ENCODE peak calls at places on chromosomes 12 and 14, in four cellular contexts. T is H1, Y is GM12878, R is HepG2. V is an unnamed sample.

GRCh38 chr12:5317556-5317955 is 114.4 kb upstream of the NTF3 start:
- DNase-seq in T (no peak), Y (no peak), R (no peak), V (no peak)

GRCh38 chr12:122052285-122052684 is 26.3 kb upstream of the MLXIP start:
- DNase-seq in T (no peak), Y (no peak), R (no peak), V (no peak)

GRCh38 chr12:117012189-117012805 is 86.9 kb downstream of the TESC start:
- DNase-seq in T (no peak), Y (no peak), R (no peak), V (no peak)

GRCh38 chr12:88306471-88307069 is 164.5 kb downstream of the TMTC3 start:
- DNase-seq in T (no peak), Y (no peak), R (no peak), V (no peak)

GRCh38 chr14:67996235-67996634 is 176.7 kb downstream of the RAD51B start:
- DNase-seq in T (no peak), Y (no peak), R (no peak), V (no peak)

GRCh38 chr12:3252416-3252815 is 175.2 kb downstream of the TSPAN9 start:
- DNase-seq in T (no peak), Y (no peak), R (no peak), V (no peak)

GRCh38 chr12:48086327-48086726 is 19.6 kb downstream of the SENP1 start:
- DNase-seq in T (no peak), Y (no peak), R (no peak), V (no peak)

GRCh38 chr12:94326727-94327126 is 132.9 kb downstream of the CEP83 start:
- DNase-seq in T (no peak), Y (no peak), R (no peak), V (no peak)

GRCh38 chr12:130956009-130956408 is 2.3 kb downstream of the ADGRD1 start:
- DNase-seq in T (no peak), Y (no peak), R (no peak), V (no peak)

GRCh38 chr12:52925717-52926595 is 21.1 kb upstream of the KRT8 start:
- DNase-seq in T (no peak), Y (no peak), R (peak), V (no peak)

GRCh38 chr14:93941293-93941910 is 14.3 kb downstream of the FAM181A start:
- DNase-seq in T (no peak), Y (no peak), R (no peak), V (no peak)

GRCh38 chr12:112906712-112907414 is at the start of gene OAS1:
- DNase-seq in T (no peak), Y (peak), R (peak), V (peak)

GRCh38 chr14:103819503-103820307 is 27.7 kb downstream of the PPP1R13B start:
- DNase-seq in T (peak), Y (no peak), R (peak), V (peak)

GRCh38 chr14:99028521-99028920 is 243.5 kb downstream of the BCL11B start:
- DNase-seq in T (no peak), Y (no peak), R (no peak), V (no peak)

GRCh38 chr14:91227183-91227628 is 17.3 kb downstream of the GPR68 start:
- DNase-seq in T (no peak), Y (no peak), R (no peak), V (no peak)

GRCh38 chr14:102591372-102591943 is 991 bp upstream of the RCOR1 start:
- DNase-seq in T (peak), Y (no peak), R (no peak), V (peak)

GRCh38 chr12:81800298-81801148 is 41.4 kb upstream of the PPFIA2 start:
- DNase-seq in T (no peak), Y (no peak), R (no peak), V (no peak)

GRCh38 chr14:60090864-60091519 is 731 bp upstream of the PCNX4 start:
- DNase-seq in T (no peak), Y (no peak), R (no peak), V (peak)

GRCh38 chr12:76024102-76024781 is 7.3 kb downstream of the PHLDA1 start:
- DNase-seq in T (no peak), Y (no peak), R (no peak), V (no peak)

GRCh38 chr14:104580961-104581360 is 1.4 kb downstream of the C14orf180 start:
- DNase-seq in T (no peak), Y (no peak), R (no peak), V (peak)

GRCh38 chr14:105050551-105050897 is 14.7 kb downstream of the GPR132 start:
- DNase-seq in T (no peak), Y (no peak), R (peak), V (peak)

GRCh38 chr12:117968826-117969659 is at the start of gene KSR2:
- DNase-seq in T (peak), Y (no peak), R (peak), V (peak)

GRCh38 chr12:29239336-29239735 is 90.3 kb downstream of the FAR2 start:
- DNase-seq in T (no peak), Y (no peak), R (no peak), V (no peak)

GRCh38 chr12:93569656-93570551 is 2.6 kb upstream of the SOCS2 start:
- DNase-seq in T (peak), Y (no peak), R (peak), V (peak)

GRCh38 chr12:53493610-53494391 is 5.5 kb downstream of the MAP3K12 start:
- DNase-seq in T (no peak), Y (no peak), R (no peak), V (no peak)

GRCh38 chr12:128829870-128830504 is 6.2 kb upstream of the SLC15A4 start:
- DNase-seq in T (no peak), Y (peak), R (no peak), V (no peak)

GRCh38 chr12:129423041-129423580 is 480.7 kb downstream of the TMEM132D start:
- DNase-seq in T (no peak), Y (no peak), R (no peak), V (no peak)

GRCh38 chr12:3770891-3771290 is 18.0 kb upstream of the CRACR2A start:
- DNase-seq in T (no peak), Y (no peak), R (no peak), V (no peak)

GRCh38 chr14:52283099-52283498 is 15.6 kb downstream of the PTGDR start:
- DNase-seq in T (no peak), Y (no peak), R (no peak), V (no peak)

GRCh38 chr12:6154730-6155459 is 30.4 kb upstream of the VWF start:
- DNase-seq in T (no peak), Y (no peak), R (no peak), V (peak)

GRCh38 chr12:113658030-113658655 is 186.5 kb upstream of the LHX5 start:
- DNase-seq in T (no peak), Y (no peak), R (no peak), V (no peak)

GRCh38 chr12:76586764-76587395 is 27.3 kb upstream of the OSBPL8 start:
- DNase-seq in T (no peak), Y (no peak), R (peak), V (peak)

GRCh38 chr14:39097159-39097558 is 5.9 kb downstream of the SEC23A start:
- DNase-seq in T (no peak), Y (no peak), R (peak), V (no peak)

GRCh38 chr12:85394809-85395208 is 114.8 kb downstream of the ALX1 start:
- DNase-seq in T (no peak), Y (no peak), R (no peak), V (no peak)

GRCh38 chr12:128938886-128939285 is 85.6 kb downstream of the GLT1D1 start:
- DNase-seq in T (no peak), Y (no peak), R (peak), V (no peak)

DNA sequence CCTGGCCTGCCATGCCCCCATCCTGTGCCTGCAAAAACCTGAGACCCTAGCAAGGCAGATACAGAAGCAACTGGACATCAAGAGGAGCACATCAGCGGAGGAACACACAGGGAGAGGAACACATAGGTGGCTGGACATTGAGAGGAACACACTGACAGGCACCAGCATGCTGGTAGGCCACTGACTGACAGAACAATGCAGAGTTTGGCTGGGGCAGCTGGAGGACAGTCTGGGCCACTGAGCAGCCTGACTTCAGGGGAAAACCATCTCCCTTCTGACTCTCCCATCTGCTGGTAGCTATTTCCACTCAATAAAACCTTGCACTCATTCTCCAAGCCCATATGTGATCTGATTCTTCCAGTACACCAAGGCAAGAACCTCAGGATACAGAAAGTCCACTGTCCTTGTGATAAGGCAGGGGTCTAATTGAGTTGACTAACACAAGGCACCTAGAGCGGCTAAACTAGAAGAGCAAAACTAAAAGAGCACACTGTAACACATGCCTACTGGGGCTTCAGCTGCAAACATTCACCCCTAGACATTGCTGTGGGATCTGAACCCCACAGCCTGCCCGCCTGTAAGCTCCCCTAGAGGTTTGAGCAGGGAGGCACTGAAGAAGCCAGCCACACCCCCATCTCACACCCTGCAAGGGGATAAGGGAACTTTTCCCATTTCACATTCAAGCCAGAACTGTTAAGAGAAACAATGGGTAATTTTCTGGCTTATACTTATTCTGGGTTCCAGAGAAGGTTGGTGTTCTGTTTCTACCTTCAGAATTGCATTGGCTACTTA is 22.1 kb downstream of the CLECL1 start:
- DNase-seq in T (no peak), Y (no peak), R (no peak), V (no peak)
- TF ChIP-seq TCF12 in T (no peak), Y (no peak), R (no peak), V (no peak)

GRCh38 chr12:72313757-72314270 is 41.6 kb downstream of the TRHDE start:
- DNase-seq in T (no peak), Y (no peak), R (no peak), V (no peak)
- TF ChIP-seq TCF12 in T (no peak), Y (no peak), R (no peak), V (no peak)

DNA sequence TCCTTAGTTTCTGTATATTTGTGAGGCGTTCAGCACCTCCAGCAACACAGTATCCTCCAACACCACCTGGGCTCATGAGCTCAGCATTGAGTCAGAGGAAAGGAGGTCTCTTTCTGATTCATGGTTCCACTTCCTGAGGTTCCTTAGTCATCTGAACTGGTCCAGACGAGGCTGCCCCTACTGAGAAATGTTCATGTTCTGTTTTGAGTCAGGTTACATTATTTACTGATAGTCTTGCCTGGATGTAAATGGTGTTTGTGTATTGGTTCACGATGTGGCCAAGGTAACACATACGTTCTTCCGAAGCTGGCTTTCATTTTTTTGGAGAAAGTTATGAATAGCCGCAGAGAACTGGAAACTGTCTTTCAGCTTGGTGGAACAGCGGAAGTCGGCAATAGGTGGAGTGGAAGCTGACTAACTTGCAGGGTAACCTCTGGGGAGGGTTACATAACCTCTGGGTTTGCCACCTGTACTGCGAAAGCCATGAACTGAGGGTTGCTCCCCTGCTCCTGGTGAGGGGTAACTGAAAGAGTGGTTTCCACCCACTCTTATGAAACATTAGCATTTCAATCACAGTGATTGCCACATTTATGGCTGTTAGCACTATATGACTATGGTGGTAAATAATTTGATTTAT is 42.2 kb upstream of the MANSC4 start:
- DNase-seq in T (no peak), Y (peak), R (no peak), V (no peak)
- TF ChIP-seq TCF12 in T (no peak), Y (peak), R (no peak), V (peak)

DNA sequence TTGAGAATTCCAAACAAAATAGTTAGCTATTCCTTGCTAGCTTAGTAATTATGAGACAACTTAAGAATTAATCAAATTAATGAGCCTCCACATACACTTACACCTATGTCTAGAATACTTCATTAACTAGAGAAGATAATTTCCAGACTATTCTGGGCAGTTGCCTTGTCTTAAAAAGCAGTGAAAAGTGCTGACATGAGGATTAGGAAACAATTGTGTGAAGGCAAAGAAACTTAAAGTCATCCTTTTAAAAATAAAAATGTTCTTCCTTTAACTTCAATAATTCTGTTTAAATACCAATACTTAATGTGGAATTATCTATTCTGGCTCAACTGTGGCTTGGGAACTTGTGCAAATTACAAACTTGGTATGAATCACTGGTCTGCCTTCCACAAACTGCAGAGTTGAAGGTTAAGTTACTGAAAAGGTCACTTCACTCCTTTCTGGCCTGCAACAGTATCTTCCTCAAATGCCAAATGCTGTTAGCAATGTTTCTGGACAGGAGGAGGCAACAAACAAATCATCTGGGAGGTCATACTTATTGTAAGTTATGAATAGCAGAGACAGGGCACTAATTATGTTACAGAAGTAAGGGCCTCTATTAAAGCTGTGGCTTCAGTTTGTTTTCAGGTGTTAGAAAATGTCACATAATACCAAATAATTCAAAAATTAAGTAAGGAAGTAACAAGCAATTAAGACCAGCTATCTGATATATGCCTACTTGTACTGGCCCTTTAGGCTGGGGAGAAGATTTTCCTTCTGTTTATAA is 19.2 kb downstream of the PPTC7 start:
- DNase-seq in T (no peak), Y (no peak), R (no peak), V (no peak)
- TF ChIP-seq TCF12 in T (no peak), Y (no peak), R (no peak), V (peak)

GRCh38 chr14:35532783-35533356 is 1.1 kb upstream of the INSM2 start:
- DNase-seq in T (no peak), Y (no peak), R (no peak), V (no peak)

GRCh38 chr14:35535794-35536112 is 1.8 kb downstream of the INSM2 start:
- DNase-seq in T (no peak), Y (no peak), R (no peak), V (no peak)

GRCh38 chr14:35533357-35534129 is 421 bp upstream of the INSM2 start:
- DNase-seq in T (peak), Y (no peak), R (peak), V (peak)

GRCh38 chr14:35534884-35535793 is 1.2 kb downstream of the INSM2 start:
- DNase-seq in T (peak), Y (no peak), R (peak), V (peak)

DNA sequence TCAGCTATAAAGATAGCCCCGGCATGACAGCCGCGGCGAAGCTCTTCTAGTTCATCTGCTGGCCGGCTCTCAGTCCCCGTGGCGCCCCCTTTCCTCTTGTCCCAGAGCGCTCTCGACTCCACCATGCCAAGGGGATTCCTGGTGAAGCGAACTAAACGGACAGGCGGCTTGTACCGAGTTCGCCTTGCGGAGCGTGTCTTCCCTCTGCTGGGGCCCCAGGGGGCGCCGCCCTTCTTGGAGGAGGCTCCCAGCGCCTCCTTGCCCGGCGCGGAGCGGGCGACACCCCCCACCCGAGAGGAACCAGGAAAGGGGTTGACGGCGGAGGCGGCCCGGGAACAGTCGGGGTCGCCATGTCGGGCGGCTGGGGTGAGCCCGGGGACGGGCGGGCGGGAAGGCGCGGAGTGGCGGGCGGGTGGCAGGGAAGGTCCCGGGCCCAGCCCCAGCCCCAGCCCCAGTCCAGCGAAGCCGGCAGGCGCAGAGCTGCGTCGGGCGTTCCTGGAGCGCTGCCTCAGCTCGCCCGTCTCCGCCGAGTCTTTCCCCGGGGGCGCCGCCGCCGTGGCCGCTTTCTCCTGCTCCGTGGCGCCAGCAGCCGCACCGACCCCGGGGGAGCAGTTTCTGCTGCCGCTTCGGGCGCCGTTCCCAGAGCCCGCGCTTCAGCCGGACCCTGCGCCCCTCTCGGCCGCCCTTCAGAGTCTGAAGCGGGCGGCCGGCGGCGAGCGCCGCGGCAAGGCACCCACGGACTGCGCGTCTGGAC is at the start of gene INSM2:
- DNase-seq in T (no peak), Y (no peak), R (no peak), V (no peak)
- TF ChIP-seq TCF12 in T (no peak), Y (no peak), R (no peak), V (no peak)

GRCh38 chr12:31002999-31003398 is 70.7 kb upstream of the DDX11 start:
- DNase-seq in T (no peak), Y (peak), R (no peak), V (no peak)
- TF ChIP-seq TCF12 in T (no peak), Y (no peak), R (no peak), V (no peak)

DNA sequence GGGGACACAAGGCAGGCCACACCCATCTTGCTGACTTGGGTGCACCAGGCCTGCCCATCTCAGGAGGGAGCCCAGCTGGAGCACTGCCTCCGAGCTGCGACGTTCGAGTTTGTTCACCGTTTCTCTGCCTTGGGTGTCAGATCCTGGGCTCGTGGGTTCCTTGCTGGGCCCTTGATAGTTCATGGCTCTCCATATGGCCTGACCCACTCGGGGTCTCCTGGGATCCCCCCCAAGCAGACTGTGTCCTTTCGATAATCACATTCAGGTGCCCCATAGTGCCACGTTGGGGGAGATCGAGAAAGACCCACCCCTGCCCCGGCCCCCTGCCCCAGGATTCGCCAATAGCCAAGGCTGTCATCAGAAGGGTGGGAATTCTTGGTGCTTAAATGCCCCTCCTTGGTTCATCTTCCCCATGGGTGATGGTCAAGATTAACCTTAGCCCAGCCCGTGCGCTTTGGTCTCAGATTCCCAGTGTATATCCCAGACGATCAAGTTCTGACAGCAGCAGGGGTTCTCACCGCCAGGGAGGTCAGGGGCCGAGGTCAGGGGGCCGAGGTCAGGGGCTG is 7.4 kb downstream of the RFLNA start:
- DNase-seq in T (no peak), Y (no peak), R (no peak), V (no peak)
- TF ChIP-seq TCF12 in T (no peak), Y (no peak), R (no peak), V (no peak)

GRCh38 chr14:75489480-75489837 is 32.8 kb upstream of the BATF start:
- DNase-seq in T (peak), Y (no peak), R (no peak), V (no peak)
- TF ChIP-seq TCF12 in T (no peak), Y (peak), R (no peak), V (no peak)

GRCh38 chr14:95787941-95788340 is 74.0 kb upstream of the TCL1A start:
- DNase-seq in T (no peak), Y (no peak), R (no peak), V (no peak)

GRCh38 chr14:95786566-95786965 is 72.6 kb upstream of the TCL1A start:
- DNase-seq in T (no peak), Y (no peak), R (no peak), V (no peak)

DNA sequence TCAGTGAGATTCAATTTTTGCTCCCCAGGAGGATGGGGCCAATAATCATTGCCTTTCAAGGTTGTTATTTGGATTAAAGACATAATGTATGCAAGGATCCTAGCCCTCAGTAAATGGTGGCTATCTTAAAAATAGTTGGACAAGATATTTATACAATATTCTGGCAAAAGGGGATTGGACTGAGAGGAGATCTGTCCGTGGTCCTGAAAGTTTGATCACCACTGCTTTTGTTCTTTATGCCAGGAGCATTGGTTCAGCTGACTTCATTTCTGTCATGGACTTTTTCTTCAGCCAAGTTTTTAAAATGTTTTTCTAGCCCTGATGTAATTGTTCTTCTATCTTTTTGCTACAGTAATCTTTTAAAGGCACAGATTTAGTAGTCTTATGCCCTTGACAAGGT is 70.2 kb upstream of the TCL1A start:
- DNase-seq in T (no peak), Y (no peak), R (peak), V (no peak)
- TF ChIP-seq TCF12 in T (no peak), Y (no peak), R (no peak), V (no peak)